ENCODE peak calls at places on chromosomes 16 and 17, in ten cellular contexts. M, K, Z, B, V, Y, U, O, D and Q are unnamed samples. For H3K4me1 and H3K27me3, the result is how much of the 10 kb centered on the place peaks cover.

GRCh38 chr17:21134559-21134958 is 7.8 kb downstream of the DHRS7B start:
- DNase-seq in Y (no peak), V (no peak), U (no peak), Z (no peak), M (no peak), K (no peak), D (no peak), B (no peak), O (no peak), Q (no peak)

GRCh38 chr16:64893386-64893785 is 228.5 kb downstream of the CDH11 start:
- DNase-seq in D (no peak), Y (no peak), O (no peak), V (no peak), M (no peak), B (no peak), U (no peak), K (peak), Z (no peak), Q (no peak)

GRCh38 chr16:11078812-11079459 is 134.6 kb downstream of the CLEC16A start:
- DNase-seq in Y (no peak), K (peak), Z (peak), B (peak), M (peak), D (no peak), O (no peak), V (peak), U (no peak), Q (no peak)

GRCh38 chr16:53415504-53415903 is 18.8 kb upstream of the RBL2 start:
- DNase-seq in M (no peak), O (no peak), Z (no peak), B (no peak), Y (no peak), K (no peak), D (no peak), V (no peak), U (no peak), Q (peak)

GRCh38 chr17:17375826-17376225 is 72.7 kb downstream of the NT5M start:
- DNase-seq in M (no peak), Y (no peak), B (no peak), V (no peak), K (no peak), O (no peak), U (no peak), Z (no peak), D (no peak), Q (no peak)

GRCh38 chr16:73143681-73144370 is 95.9 kb upstream of the ZFHX3 start:
- DNase-seq in D (no peak), U (no peak), K (no peak), M (no peak), B (no peak), Y (no peak), O (no peak), Z (peak), V (no peak), Q (no peak)

GRCh38 chr16:52547001-52547833 is at the start of gene TOX3:
- DNase-seq in M (peak), U (no peak), B (peak), Y (no peak), V (no peak), Z (no peak), D (no peak), O (no peak), K (no peak), Q (peak)

GRCh38 chr16:89711601-89712475 is 8.9 kb downstream of the VPS9D1 start:
- DNase-seq in Z (peak), Y (peak), D (peak), B (peak), O (no peak), V (no peak), M (peak), K (peak), U (peak), Q (peak)

GRCh38 chr17:42051013-42051400 is 606 bp upstream of the C17orf113 start:
- DNase-seq in U (no peak), B (no peak), D (no peak), Y (no peak), O (no peak), Z (no peak), K (no peak), V (no peak), M (no peak), Q (no peak)

GRCh38 chr17:42049834-42050359 is 504 bp downstream of the C17orf113 start:
- DNase-seq in Z (no peak), O (no peak), D (no peak), U (no peak), K (no peak), M (no peak), Y (no peak), V (no peak), B (no peak), Q (no peak)

GRCh38 chr17:42051645-42052044 is 1.2 kb upstream of the C17orf113 start:
- DNase-seq in M (no peak), U (no peak), O (no peak), K (no peak), Y (no peak), B (no peak), D (no peak), Z (no peak), V (no peak), Q (no peak)

GRCh38 chr17:42052478-42052877 is 2.1 kb upstream of the C17orf113 start:
- DNase-seq in K (no peak), U (no peak), M (no peak), B (no peak), Z (no peak), O (no peak), D (no peak), Y (no peak), V (no peak), Q (no peak)

DNA sequence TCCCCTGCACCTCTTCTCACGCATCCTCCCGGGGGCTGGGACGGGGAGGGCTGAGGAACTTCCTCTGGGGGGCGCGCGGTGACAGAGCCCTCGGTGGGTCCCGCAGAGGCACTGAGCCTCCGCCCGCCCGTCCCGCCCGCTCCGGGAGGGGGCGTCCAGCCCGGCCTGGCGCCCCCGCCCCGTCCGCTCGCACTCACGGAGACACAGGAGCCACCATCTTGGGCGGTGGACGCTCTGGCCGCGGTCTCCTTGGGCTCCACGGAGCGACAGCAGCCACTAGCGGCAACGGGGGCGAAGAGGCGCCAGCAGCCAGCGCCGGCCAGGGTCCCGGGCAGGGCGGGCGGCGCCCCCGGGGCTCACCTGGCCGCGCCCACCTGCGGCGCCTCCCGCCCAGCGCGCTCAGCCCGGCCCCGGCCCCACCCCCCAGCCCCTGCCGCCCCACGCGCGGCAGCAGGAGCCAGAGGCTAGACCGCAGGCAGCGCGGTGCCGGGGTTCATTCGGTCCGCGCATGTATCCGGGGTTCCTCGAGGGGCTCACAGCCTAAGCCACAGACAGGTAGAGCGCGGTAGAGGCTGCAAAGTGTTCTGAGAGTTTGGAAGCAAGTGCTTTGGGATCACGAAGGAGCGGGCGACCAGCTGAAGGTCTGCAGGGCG is at the start of gene C17orf113:
- DNase-seq in K (peak), Z (peak), D (no peak), Y (no peak), U (peak), M (peak), B (peak), V (no peak), O (peak), Q (peak)
- TF ChIP-seq CTCF in K (peak), Z (peak), D (peak), Y (no peak), U (peak), M (peak), B (peak), V (peak), O (peak), Q (peak)

GRCh38 chr17:3887811-3888210 is 5.0 kb downstream of the CAMKK1 start:
- DNase-seq in D (no peak), M (no peak), B (no peak), Z (no peak), K (no peak), Y (no peak), V (no peak), U (no peak), O (no peak), Q (no peak)
- H3K4me1 ChIP-seq in D (half or more), M (under half), B (under half), Z (under half), K (under half), Y (under half), V (under half), U (under half), O (half or more), Q (half or more)

GRCh38 chr17:6712854-6713129 is 377 bp downstream of the SLC13A5 start:
- DNase-seq in K (no peak), B (no peak), M (no peak), U (no peak), D (no peak), Z (no peak), O (no peak), Y (no peak), V (no peak), Q (no peak)
- H3K27me3 ChIP-seq in K (under half), B (under half), M (half or more), U (under half), D (under half), Z (under half), O (half or more), Y (under half), V (under half), Q (under half)

GRCh38 chr17:8904686-8905085 is 37.2 kb upstream of the PIK3R6 start:
- DNase-seq in M (no peak), Z (no peak), D (no peak), O (no peak), U (no peak), Y (no peak), K (no peak), B (no peak), V (no peak), Q (no peak)

GRCh38 chr17:8904201-8904600 is 36.7 kb upstream of the PIK3R6 start:
- DNase-seq in D (no peak), O (no peak), K (no peak), Y (no peak), U (no peak), V (no peak), Z (no peak), M (no peak), B (no peak), Q (no peak)

GRCh38 chr17:8909621-8910292 is 42.3 kb upstream of the PIK3R6 start:
- DNase-seq in Z (no peak), O (no peak), V (no peak), D (no peak), M (no peak), K (no peak), U (no peak), B (no peak), Y (no peak), Q (no peak)

GRCh38 chr17:8900626-8901585 is 33.4 kb upstream of the PIK3R6 start:
- DNase-seq in O (no peak), D (no peak), Z (no peak), B (no peak), Y (no peak), V (peak), U (peak), M (no peak), K (no peak), Q (no peak)

DNA sequence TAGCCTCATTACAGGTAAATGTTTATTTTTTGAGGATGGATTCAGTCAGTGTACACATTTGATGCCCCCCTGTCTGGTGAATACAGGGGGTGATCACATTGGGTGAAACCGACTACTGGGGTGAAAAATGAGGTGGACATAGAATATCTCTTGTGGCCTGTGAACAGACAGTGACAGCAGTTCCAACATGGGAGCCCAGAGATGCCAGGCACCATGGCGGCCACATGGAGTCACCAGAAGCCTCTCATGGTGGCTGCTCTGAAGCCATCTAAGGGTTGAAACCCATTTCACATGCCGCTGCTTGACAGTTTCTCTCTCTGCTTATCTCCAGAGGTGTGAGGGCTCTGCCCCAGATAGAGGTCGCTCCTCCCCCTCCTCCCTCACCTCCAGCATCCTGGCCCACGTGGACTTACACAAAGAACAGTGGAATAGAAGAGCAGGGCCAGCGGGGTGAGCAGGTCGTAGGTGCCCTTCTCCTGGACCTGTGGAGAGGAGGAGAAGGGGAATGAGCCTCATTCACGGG is 37.8 kb upstream of the PIK3R6 start:
- DNase-seq in Z (no peak), M (no peak), B (no peak), V (no peak), O (no peak), U (peak), K (no peak), Y (no peak), D (no peak), Q (no peak)
- TF ChIP-seq CTCF in Z (no peak), M (no peak), B (no peak), V (no peak), O (no peak), U (no peak), K (no peak), Y (peak), D (no peak), Q (no peak)

GRCh38 chr17:1003633-1003971 is 6.7 kb downstream of the TIMM22 start:
- DNase-seq in K (no peak), Y (no peak), D (no peak), U (no peak), V (no peak), M (no peak), Z (no peak), O (no peak), B (no peak), Q (peak)

GRCh38 chr17:1001640-1002411 is 4.9 kb downstream of the TIMM22 start:
- DNase-seq in D (no peak), U (no peak), O (no peak), M (no peak), Y (no peak), V (peak), K (peak), Z (peak), B (no peak), Q (no peak)

GRCh38 chr17:1000597-1001490 is 3.9 kb downstream of the TIMM22 start:
- DNase-seq in V (peak), Y (no peak), D (no peak), O (peak), B (no peak), K (peak), U (no peak), M (no peak), Z (peak), Q (no peak)

GRCh38 chr17:1002771-1003555 is 6.0 kb downstream of the TIMM22 start:
- DNase-seq in V (no peak), K (peak), B (peak), Y (no peak), O (no peak), Z (peak), D (no peak), U (no peak), M (no peak), Q (no peak)

GRCh38 chr17:1002412-1002753 is 5.5 kb downstream of the TIMM22 start:
- DNase-seq in Y (no peak), B (no peak), U (no peak), K (peak), O (no peak), Z (no peak), V (no peak), M (no peak), D (no peak), Q (no peak)
- H3K4me1 ChIP-seq in Y (under half), B (under half), U (under half), K (half or more), O (half or more), Z (under half), V (under half), M (under half), D (under half), Q (half or more)

DNA sequence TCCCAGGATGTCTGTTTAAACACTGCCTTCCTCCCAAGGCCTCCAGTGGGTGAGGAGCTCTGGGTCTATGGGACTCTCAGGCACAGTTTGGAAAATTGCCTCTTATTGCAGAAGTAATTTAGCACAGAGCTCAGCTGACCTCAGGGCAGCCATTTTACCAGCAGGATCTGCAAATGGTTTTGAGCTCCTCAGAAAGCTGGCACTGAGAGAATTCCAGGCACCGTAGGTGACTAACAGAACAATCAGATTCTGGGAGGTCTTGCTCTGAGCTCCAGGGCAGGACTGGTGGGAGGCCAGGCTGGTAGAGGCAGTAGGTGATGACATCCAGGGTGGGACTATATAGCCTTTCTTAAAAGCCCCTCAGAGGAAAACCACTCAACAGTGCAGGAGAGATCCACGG is 17.3 kb upstream of the C16orf74 start:
- DNase-seq in K (no peak), U (no peak), O (no peak), D (no peak), Y (no peak), Z (no peak), V (no peak), B (no peak), M (no peak), Q (no peak)
- H3K27me3 ChIP-seq in K (under half), U (under half), O (under half), D (under half), Y (under half), Z (under half), V (under half), B (under half), M (under half), Q (under half)

DNA sequence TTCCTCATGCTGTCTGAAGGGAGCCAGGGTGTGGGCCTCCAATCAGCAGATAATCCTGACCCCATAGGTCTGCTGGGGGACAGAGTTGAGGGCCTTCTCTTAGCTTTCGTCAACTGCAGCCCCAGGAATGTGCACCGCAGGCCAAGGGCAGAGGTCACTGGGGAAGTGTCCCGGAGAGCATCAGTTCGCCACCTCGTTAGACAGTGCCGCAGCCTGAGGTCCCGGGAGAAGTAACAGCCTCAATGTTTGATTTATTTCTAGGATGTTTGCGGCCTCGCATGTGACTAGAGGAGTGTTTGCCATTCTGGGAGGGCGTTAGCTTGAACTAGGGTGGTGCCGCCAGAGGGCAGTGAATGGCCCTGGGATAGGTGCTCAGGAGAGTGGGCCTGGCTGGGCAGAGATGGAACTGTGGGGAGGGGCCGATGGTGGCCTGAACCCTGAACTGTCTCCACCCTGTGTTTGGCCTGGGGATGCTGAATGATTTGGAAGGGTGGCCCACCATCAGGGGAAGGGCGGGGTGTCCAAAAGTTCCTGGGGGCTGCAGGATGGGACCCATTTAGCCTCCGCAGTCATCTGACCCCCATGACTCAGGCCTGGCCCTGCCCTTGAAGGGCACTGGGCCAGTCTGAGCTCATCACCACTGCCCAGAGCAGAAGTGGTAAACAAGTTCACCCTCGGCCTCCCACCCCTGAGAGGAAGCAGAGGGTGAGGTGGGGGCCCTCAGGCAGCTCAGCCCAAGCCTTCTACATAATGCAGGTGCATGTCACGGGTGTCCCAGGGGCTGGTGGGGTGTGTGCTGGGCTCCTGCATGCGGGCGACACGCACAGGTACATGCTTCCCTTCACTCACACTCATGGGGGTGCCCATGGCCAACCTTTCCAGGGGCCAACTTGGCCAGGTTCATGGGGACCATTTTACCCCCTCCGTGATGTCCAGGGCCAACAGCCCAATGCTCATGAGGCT is 12.4 kb upstream of the TAC4 start:
- DNase-seq in Y (no peak), Z (no peak), U (no peak), V (no peak), O (no peak), M (peak), K (no peak), D (no peak), B (no peak), Q (peak)
- TF ChIP-seq CTCF in Y (peak), Z (peak), U (no peak), V (no peak), O (no peak), M (no peak), K (no peak), D (peak), B (no peak), Q (peak)

GRCh38 chr16:66898933-66899309 is 18.6 kb downstream of the PDP2 start:
- DNase-seq in Z (no peak), M (no peak), O (no peak), U (no peak), Y (no peak), V (no peak), D (no peak), B (no peak), K (no peak), Q (no peak)
- H3K4me1 ChIP-seq in Z (half or more), M (under half), O (under half), U (under half), Y (under half), V (under half), D (under half), B (under half), K (under half), Q (under half)

GRCh38 chr17:58268326-58268725 is 12.4 kb downstream of the MPO start:
- DNase-seq in M (no peak), D (no peak), V (no peak), O (no peak), U (no peak), K (no peak), Z (no peak), Y (no peak), B (no peak), Q (no peak)

GRCh38 chr17:58268774-58269556 is 11.8 kb downstream of the MPO start:
- DNase-seq in B (no peak), Y (no peak), M (no peak), Z (no peak), O (no peak), V (no peak), U (no peak), D (no peak), K (no peak), Q (no peak)

GRCh38 chr17:58270476-58271290 is 10.1 kb downstream of the MPO start:
- DNase-seq in O (no peak), M (no peak), B (no peak), Z (no peak), D (peak), V (no peak), Y (no peak), K (no peak), U (no peak), Q (no peak)

GRCh38 chr17:58271532-58271931 is 9.2 kb downstream of the MPO start:
- DNase-seq in K (no peak), U (no peak), M (no peak), Z (no peak), Y (no peak), D (no peak), O (no peak), B (no peak), V (no peak), Q (no peak)

DNA sequence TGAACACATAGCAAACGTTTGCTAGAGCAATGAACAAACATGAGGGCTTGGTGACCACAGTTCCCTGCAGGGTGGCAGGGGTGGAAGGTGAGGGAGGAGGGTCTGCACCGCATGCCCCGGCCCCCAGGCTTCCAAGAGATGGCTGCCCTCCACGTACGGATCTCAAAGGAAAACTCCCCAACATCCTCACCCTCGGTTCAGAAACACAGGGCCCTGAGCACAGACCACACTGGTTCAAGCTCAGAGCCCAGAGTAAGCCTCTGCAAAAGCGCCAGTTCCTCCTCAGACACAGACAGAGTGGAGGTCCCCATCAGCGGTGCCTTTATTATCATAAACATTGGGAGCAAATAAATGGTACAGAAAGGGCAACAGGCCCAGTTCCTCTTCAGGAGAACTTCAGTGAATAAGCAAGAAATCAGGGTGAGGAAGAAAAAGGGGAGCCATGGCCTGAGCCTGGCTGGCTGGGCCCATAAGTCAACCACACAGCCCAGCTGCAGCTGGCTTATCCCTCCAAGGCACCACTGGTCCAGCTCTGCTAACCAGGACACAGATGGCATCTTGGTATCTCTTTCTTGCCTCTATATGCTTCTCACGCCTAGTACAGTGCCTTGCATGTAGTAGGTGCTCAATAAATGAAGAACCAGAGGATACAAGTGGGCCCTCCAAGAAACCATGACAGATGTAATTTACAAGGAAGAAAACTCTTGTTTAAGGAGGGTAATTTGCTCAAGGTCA is 11.0 kb downstream of the MPO start:
- DNase-seq in O (no peak), V (no peak), Z (no peak), K (no peak), D (no peak), Y (no peak), U (no peak), M (no peak), B (no peak), Q (no peak)
- H3K27me3 ChIP-seq in O (half or more), V (under half), Z (under half), K (under half), D (under half), Y (under half), U (under half), M (under half), B (under half), Q (under half)